ENCODE peak calls at places on chromosomes 12 and 14, in four cellular contexts. L is Calu3, H is GM12878, G is lower lobe of right lung. D is an unnamed sample.

GRCh38 chr12:29253916-29254625 is 105.0 kb downstream of the FAR2 start:
- DNase-seq in L (no peak), H (no peak), G (no peak), D (no peak)

GRCh38 chr12:129911437-129912049 is 7.7 kb upstream of the TMEM132D start:
- DNase-seq in L (peak; percentile 32), G (peak; percentile 57), H (no peak), D (no peak)

GRCh38 chr12:110680032-110680431 is 8.9 kb downstream of the HVCN1 start:
- DNase-seq in L (no peak), H (no peak), G (no peak), D (no peak)

GRCh38 chr12:29428630-29429029 is 47.7 kb upstream of the ERGIC2 start:
- DNase-seq in G (no peak), H (peak; percentile 34), L (peak; percentile 25), D (no peak)

GRCh38 chr12:75784591-75784990 is 247.0 kb downstream of the PHLDA1 start:
- DNase-seq in L (peak; percentile 62), G (no peak), H (no peak), D (no peak)

GRCh38 chr12:19398376-19399363 is 40.6 kb upstream of the AEBP2 start:
- DNase-seq in H (no peak), L (no peak), G (no peak), D (no peak)

GRCh38 chr12:106234513-106234912 is 13.3 kb downstream of the CKAP4 start:
- DNase-seq in H (no peak), L (no peak), G (no peak), D (no peak)

GRCh38 chr12:51333536-51333935 is 9.6 kb upstream of the BIN2 start:
- DNase-seq in L (no peak), H (no peak), G (no peak), D (no peak)

GRCh38 chr12:57626929-57627445 is 6.0 kb downstream of the B4GALNT1 start:
- DNase-seq in L (no peak), H (no peak), G (no peak), D (no peak)

GRCh38 chr12:21998295-21998694 is 47.7 kb upstream of the CMAS start:
- DNase-seq in H (no peak), G (no peak), L (no peak), D (no peak)

GRCh38 chr12:131024026-131024425 is 70.3 kb downstream of the ADGRD1 start:
- DNase-seq in L (no peak), G (no peak), H (no peak), D (peak; percentile 77)

GRCh38 chr12:69898236-69898635 is 73.2 kb downstream of the MYRFL start:
- DNase-seq in G (no peak), H (no peak), L (no peak), D (no peak)

GRCh38 chr12:121400332-121401139 is 618 bp downstream of the RNF34 start:
- DNase-seq in G (peak; percentile 63), L (peak; percentile 37), H (peak; percentile 56), D (no peak)
- TF ChIP-seq CTCF in G (no peak), L (no peak), H (no peak), D (peak; percentile 41)

DNA sequence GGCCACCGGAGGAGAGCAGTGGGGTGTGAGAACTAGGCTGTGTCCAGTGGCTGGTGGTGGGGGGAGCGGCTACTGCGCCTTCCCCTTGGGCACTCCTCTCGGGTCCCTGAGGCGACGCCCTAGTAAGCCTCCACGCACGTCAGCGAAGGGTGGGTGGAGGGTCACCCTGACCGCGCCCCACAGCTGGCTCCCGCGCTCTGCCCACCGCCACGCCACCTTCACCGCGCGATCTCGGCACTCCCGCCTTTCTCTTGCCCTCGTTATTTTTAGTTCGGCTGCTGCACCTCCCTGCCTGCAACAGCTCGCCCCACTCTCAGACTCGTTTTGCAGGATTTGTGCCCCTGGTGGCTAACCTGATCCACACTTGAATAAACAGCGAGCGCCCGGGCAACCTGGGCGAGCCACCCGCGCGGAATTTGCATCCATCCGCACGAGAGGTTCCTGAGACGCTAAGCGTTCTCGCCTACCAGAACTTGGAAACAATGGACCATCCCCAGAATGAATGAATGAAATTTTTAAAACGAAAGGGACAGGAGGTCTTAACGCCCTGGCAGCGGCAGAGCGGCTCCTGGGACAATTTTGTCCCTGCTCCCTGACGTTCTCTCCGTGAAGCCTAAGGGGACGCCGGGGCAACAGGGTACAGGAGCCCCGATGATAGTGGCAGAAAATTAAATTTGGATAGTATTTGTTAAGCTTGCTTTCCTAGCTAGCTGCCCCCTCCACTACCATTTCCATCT is 7.0 kb upstream of the BMP4 start:
- DNase-seq in L (peak; percentile 75), G (peak; percentile 69), H (no peak), D (no peak)
- TF ChIP-seq CTCF in L (peak; percentile 48), G (peak; percentile 47), H (no peak), D (peak; percentile 78)

DNA sequence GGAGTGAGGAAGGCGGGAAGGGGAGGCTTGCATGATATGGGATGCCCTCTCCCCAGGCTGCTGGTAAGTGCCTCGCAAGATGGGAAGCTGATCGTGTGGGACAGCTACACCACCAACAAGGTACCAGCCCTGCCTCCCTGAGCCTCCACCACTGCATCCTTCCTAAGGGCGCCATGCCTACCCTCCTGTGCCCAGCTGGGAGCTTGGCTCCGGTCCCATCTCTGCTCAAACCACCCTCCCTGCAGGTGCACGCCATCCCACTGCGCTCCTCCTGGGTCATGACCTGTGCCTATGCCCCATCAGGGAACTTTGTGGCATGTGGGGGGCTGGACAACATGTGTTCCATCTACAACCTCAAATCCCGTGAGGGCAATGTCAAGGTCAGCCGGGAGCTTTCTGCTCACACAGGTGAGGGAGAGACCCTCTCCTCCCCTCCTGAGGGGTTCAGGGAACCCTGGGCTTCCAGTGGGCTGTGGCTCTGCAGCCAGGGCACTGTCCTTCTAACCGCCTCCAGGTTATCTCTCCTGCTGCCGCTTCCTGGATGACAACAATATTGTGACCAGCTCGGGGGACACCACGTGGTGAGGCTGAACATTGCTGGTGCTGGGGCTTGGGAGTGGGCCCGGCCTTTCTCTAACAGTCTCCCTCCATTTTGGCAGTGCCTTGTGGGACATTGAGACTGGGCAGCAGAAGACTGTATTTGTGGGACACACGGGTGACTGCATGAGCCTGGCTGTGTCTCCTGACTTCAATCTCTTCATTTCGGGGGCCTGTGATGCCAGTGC is 2.6 kb downstream of the GNB3 start:
- DNase-seq in G (no peak), L (peak; percentile 57), H (no peak), D (no peak)
- TF ChIP-seq CTCF in G (no peak), L (peak; percentile 37), H (no peak), D (no peak)

GRCh38 chr12:122500685-122501488 is at the start of gene ZCCHC8:
- DNase-seq in H (peak; percentile 95), G (peak; percentile 99), L (peak; percentile 98), D (peak; percentile 98)
- TF ChIP-seq CTCF in H (peak; percentile 12), G (no peak), L (no peak), D (peak; percentile 11)

GRCh38 chr12:64608901-64609542 is 1.3 kb upstream of the RASSF3 start:
- DNase-seq in L (peak; percentile 51), G (no peak), H (peak; percentile 58), D (no peak)
- TF ChIP-seq CTCF in L (no peak), G (no peak), H (peak; percentile 30), D (peak; percentile 61)

DNA sequence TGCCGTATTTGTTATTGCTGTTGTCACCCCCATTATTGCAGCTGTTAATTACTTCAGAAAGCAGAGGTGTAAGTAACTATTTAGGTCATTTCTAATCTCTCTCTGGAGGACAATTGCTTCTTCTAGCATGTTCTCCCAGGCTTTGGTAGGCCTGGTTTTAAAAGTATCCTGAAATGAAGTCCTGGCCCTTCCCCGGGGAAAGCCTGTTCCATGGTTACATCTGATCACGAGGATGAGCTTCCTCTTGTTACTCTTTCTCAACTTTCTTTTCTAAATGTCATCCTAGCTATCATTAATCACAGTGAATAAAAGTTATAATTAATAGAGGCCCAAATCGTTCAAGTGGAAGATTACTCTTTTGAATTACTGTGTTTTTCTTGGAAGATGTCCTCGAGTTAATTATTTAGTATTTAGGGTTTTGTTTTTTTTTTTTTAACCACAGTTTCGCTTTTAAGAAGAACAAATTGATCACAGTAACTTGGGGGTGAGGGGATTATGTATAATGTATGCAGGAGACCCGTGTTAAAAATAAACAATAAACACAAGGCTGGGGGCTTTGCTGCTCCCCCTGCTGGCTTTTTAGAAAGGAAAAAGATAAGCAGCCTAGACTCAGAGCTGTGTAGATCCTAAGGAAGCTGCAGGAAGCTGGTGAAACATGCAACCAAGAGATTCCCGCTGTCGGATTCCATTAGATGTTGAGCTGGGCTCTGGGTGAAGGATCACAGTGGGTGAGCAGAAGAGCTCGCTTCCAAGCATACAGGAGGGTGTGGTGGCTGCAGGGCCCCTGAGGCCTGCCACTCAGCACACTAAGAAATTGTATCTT is 420.1 kb downstream of the FUT8 start:
- DNase-seq in H (no peak), L (no peak), G (no peak), D (no peak)
- TF ChIP-seq CTCF in H (peak; percentile 15), L (no peak), G (no peak), D (peak; percentile 77)